ENCODE peak calls at places on chromosomes 3 and 15, in five cellular contexts. V, P, R, X and N are unnamed samples.

GRCh38 chr3:119428538-119428937 is 34.9 kb downstream of the TMEM39A start:
- DNase-seq in R (no peak), V (no peak), P (no peak), X (no peak), N (no peak)

GRCh38 chr3:149339931-149340309 is 6.5 kb upstream of the TM4SF18 start:
- DNase-seq in R (no peak), V (peak), X (peak), P (no peak), N (peak)

GRCh38 chr3:42652611-42653302 is 740 bp upstream of the ZBTB47 start:
- DNase-seq in R (no peak), X (no peak), V (no peak), P (peak), N (peak)

GRCh38 chr3:158405507-158405906 is 165.5 kb upstream of the MLF1 start:
- DNase-seq in R (no peak), V (no peak), X (no peak), P (no peak), N (no peak)

GRCh38 chr15:55535436-55535835 is 27.4 kb upstream of the DNAAF4 start:
- DNase-seq in R (no peak), V (no peak), P (no peak), X (no peak), N (no peak)

GRCh38 chr3:140916603-140917002 is 25.0 kb upstream of the SLC25A36 start:
- DNase-seq in R (no peak), V (no peak), X (no peak), P (no peak), N (no peak)

GRCh38 chr3:72231439-72232196 is 446.7 kb upstream of the PROK2 start:
- DNase-seq in P (no peak), X (no peak), V (no peak), R (no peak), N (no peak)

GRCh38 chr15:70423267-70423666 is 325.6 kb upstream of the TLE3 start:
- DNase-seq in V (no peak), R (no peak), X (no peak), P (no peak), N (no peak)

GRCh38 chr3:43223670-43224364 is 62.5 kb upstream of the SNRK start:
- DNase-seq in V (no peak), R (no peak), X (no peak), P (no peak), N (no peak)

GRCh38 chr3:145903472-145904013 is 257.4 kb downstream of the PLOD2 start:
- DNase-seq in X (no peak), P (no peak), R (no peak), V (peak), N (no peak)

GRCh38 chr3:171236586-171237120 is 210.1 kb upstream of the SLC2A2 start:
- DNase-seq in V (no peak), P (no peak), R (no peak), X (no peak), N (no peak)

GRCh38 chr15:98735304-98735703 is 87.0 kb downstream of the IGF1R start:
- DNase-seq in R (no peak), V (no peak), X (no peak), P (no peak), N (no peak)

GRCh38 chr15:31255176-31255510 is 71.5 kb upstream of the KLF13 start:
- DNase-seq in R (no peak), X (no peak), P (no peak), V (no peak), N (no peak)

GRCh38 chr3:123353227-123353851 is 95.6 kb downstream of the ADCY5 start:
- DNase-seq in V (no peak), X (no peak), P (no peak), R (no peak), N (no peak)

GRCh38 chr15:41885841-41886240 is 8.0 kb downstream of the SPTBN5 start:
- DNase-seq in V (no peak), X (no peak), P (no peak), R (no peak), N (no peak)

GRCh38 chr3:10557783-10558373 is 52.5 kb upstream of the ATP2B2 start:
- DNase-seq in P (no peak), X (no peak), V (no peak), R (no peak), N (no peak)

GRCh38 chr3:55191911-55192787 is 264.3 kb upstream of the LRTM1 start:
- DNase-seq in X (no peak), V (no peak), P (no peak), R (no peak), N (no peak)

GRCh38 chr3:76367281-76367680 is 581.9 kb upstream of the ZNF717 start:
- DNase-seq in X (no peak), R (no peak), V (no peak), P (no peak), N (no peak)

GRCh38 chr15:85336870-85337269 is 43.5 kb upstream of the AKAP13 start:
- DNase-seq in X (no peak), P (no peak), V (no peak), R (no peak), N (no peak)

GRCh38 chr15:69035205-69035917 is 20.9 kb downstream of the NOX5 start:
- DNase-seq in V (no peak), X (peak), R (no peak), P (no peak), N (no peak)

GRCh38 chr3:169618894-169619792 is 44.4 kb downstream of the MECOM start:
- DNase-seq in V (no peak), P (no peak), X (peak), R (no peak), N (no peak)

GRCh38 chr3:33144433-33144832 is 30.6 kb downstream of the CRTAP start:
- DNase-seq in V (no peak), X (no peak), R (no peak), P (no peak), N (no peak)

GRCh38 chr3:112822116-112823055 is 24.3 kb downstream of the CD200R1L start:
- DNase-seq in X (no peak), R (no peak), P (no peak), V (no peak), N (no peak)

GRCh38 chr3:10551821-10552630 is 46.6 kb upstream of the ATP2B2 start:
- DNase-seq in V (no peak), R (peak), P (no peak), X (no peak), N (peak)

GRCh38 chr3:102259636-102260035 is 175.2 kb upstream of the ZPLD1 start:
- DNase-seq in R (no peak), V (no peak), P (no peak), X (no peak), N (no peak)

GRCh38 chr3:150255416-150255815 is 152.7 kb upstream of the TSC22D2 start:
- DNase-seq in V (peak), X (no peak), R (no peak), P (no peak), N (peak)